ENCODE peak calls at places on chromosome 22, in five cellular contexts. C is CD8-positive, alpha-beta T cell; L is heart right ventricle; P is pancreas; K is CD4-positive, alpha-beta memory T cell. A is an unnamed sample.

GRCh38 chr22:23315341-23315917 is 135.1 kb downstream of the BCR start:
- DNase-seq in C (peak), L (peak), P (peak), K (no peak), A (peak)

GRCh38 chr22:42604403-42604802 is 10.3 kb downstream of the POLDIP3 start:
- DNase-seq in C (no peak), L (no peak), P (peak), K (no peak), A (no peak)

GRCh38 chr22:22855617-22856308 is 31.9 kb upstream of the IGLL5 start:
- DNase-seq in C (peak), L (no peak), P (no peak), K (peak), A (peak)

GRCh38 chr22:35766654-35767580 is 49.2 kb downstream of the APOL5 start:
- DNase-seq in C (no peak), L (no peak), P (no peak), K (no peak), A (no peak)

GRCh38 chr22:35892192-35892591 is 136.4 kb downstream of the RBFOX2 start:
- DNase-seq in C (no peak), L (no peak), P (no peak), K (no peak), A (no peak)

GRCh38 chr22:26968873-26969272 is 311.5 kb downstream of the MIAT start:
- DNase-seq in C (no peak), L (no peak), P (no peak), K (no peak), A (no peak)

GRCh38 chr22:39873963-39874362 is 19.6 kb downstream of the ENTHD1 start:
- DNase-seq in C (no peak), L (no peak), P (no peak), K (no peak), A (no peak)

GRCh38 chr22:31572939-31573338 is 76.6 kb downstream of the SFI1 start:
- DNase-seq in C (no peak), L (no peak), P (no peak), K (no peak), A (no peak)

GRCh38 chr22:26308467-26308866 is 120.6 kb upstream of the ASPHD2 start:
- DNase-seq in C (no peak), L (no peak), P (no peak), K (no peak), A (no peak)

GRCh38 chr22:39598017-39598965 is 27.7 kb downstream of the CACNA1I start:
- DNase-seq in C (peak), L (no peak), P (peak), K (peak), A (peak)

GRCh38 chr22:21797444-21798221 is 62.0 kb upstream of the YPEL1 start:
- DNase-seq in C (no peak), L (no peak), P (no peak), K (no peak), A (no peak)

GRCh38 chr22:22848364-22848866 is 39.2 kb upstream of the IGLL5 start:
- DNase-seq in C (peak), L (peak), P (peak), K (peak), A (peak)

GRCh38 chr22:23060612-23061400 is 9.5 kb upstream of the GNAZ start:
- DNase-seq in C (no peak), L (no peak), P (peak), K (no peak), A (no peak)

GRCh38 chr22:41699264-41700104 is at the start of gene MEI1:
- DNase-seq in C (peak), L (peak), P (peak), K (peak), A (peak)

GRCh38 chr22:26756675-26757293 is 99.4 kb downstream of the MIAT start:
- DNase-seq in C (no peak), L (peak), P (peak), K (peak), A (peak)

GRCh38 chr22:28799125-28799833 is 1.1 kb downstream of the XBP1 start:
- DNase-seq in C (no peak), L (peak), P (peak), K (peak), A (peak)

GRCh38 chr22:32674925-32675825 is 126.3 kb upstream of the TIMP3 start:
- DNase-seq in C (no peak), L (peak), P (no peak), K (no peak), A (no peak)
- H3K4me3 ChIP-seq in C (no peak), L (no peak), P (no peak), K (no peak), A (no peak)

DNA sequence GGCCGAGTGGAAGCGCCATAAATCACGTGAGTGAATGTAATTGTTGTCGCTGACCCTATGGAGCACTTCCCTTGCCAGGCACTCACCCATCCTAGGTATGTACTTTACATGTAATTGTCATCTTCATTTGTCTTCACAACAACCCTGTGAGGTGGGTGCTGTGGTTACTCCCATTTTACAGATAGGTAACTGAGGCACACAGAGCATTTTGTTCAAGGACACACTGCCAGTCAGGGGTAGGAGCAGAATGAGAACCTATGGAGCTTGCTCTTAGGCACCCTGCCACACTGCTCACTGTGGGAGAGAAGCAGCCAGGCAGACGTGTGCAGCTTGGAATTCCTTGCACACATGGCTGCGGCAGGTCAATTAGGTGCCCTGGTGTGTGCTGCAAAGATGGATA is 785 bp upstream of the EFCAB6 start:
- DNase-seq in C (no peak), L (no peak), P (no peak), K (no peak), A (no peak)
- H3K4me3 ChIP-seq in C (peak), L (peak), P (peak), K (peak), A (peak)

GRCh38 chr22:19853879-19854777 is 546 bp downstream of the GNB1L start:
- DNase-seq in C (no peak), L (no peak), P (peak), K (peak), A (peak)

GRCh38 chr22:19851291-19852176 is 3.1 kb downstream of the GNB1L start:
- DNase-seq in C (no peak), L (no peak), P (peak), K (no peak), A (no peak)

GRCh38 chr22:19853058-19853878 is 1.4 kb downstream of the GNB1L start:
- DNase-seq in C (no peak), L (no peak), P (peak), K (no peak), A (no peak)

GRCh38 chr22:19850482-19851109 is 4.1 kb downstream of the GNB1L start:
- DNase-seq in C (no peak), L (no peak), P (no peak), K (no peak), A (no peak)

GRCh38 chr22:19852177-19852781 is 2.4 kb downstream of the GNB1L start:
- DNase-seq in C (no peak), L (no peak), P (no peak), K (no peak), A (no peak)
- H3K4me3 ChIP-seq in C (no peak), L (no peak), P (no peak), K (no peak), A (no peak)

GRCh38 chr22:19760652-19761002 is at the start of gene TBX1:
- DNase-seq in C (no peak), L (no peak), P (no peak), K (no peak), A (no peak)
- H3K4me3 ChIP-seq in C (peak), L (no peak), P (no peak), K (no peak), A (no peak)

GRCh38 chr22:37260939-37261338 is 16.9 kb upstream of the RAC2 start:
- DNase-seq in C (peak), L (peak), P (peak), K (peak), A (peak)

GRCh38 chr22:37260396-37260795 is 16.3 kb upstream of the RAC2 start:
- DNase-seq in C (no peak), L (no peak), P (no peak), K (no peak), A (no peak)

GRCh38 chr22:37258005-37258790 is 14.1 kb upstream of the RAC2 start:
- DNase-seq in C (no peak), L (no peak), P (no peak), K (no peak), A (no peak)

GRCh38 chr22:37259540-37260029 is 15.5 kb upstream of the RAC2 start:
- DNase-seq in C (no peak), L (no peak), P (no peak), K (no peak), A (peak)

GRCh38 chr22:37258810-37259472 is 14.9 kb upstream of the RAC2 start:
- DNase-seq in C (no peak), L (no peak), P (no peak), K (no peak), A (peak)
- H3K4me3 ChIP-seq in C (no peak), L (no peak), P (no peak), K (no peak), A (no peak)

DNA sequence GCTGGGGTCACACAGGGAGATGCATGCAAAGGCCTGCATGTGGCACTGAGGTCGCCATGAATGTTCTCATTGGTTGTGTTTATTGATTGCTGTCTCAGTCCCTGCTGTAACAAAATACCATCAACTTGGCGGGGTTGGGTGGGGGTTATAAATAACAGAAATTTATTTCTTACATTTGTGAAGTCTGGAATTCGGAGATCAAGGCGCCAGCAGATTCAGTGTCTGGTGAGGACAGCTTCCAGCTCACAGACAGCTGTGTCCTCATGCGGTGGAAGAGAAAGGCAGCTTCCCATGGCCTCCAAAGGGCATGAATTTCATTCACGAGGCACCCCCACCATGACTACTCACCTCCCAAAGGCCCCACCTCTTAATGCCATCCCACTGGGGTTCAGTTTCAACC is 29.4 kb upstream of the PHF21B start:
- DNase-seq in C (no peak), L (no peak), P (no peak), K (no peak), A (no peak)
- H3K4me3 ChIP-seq in C (no peak), L (no peak), P (no peak), K (no peak), A (no peak)